ENCODE peak calls at places on chromosomes 13 and 19, in eight cellular contexts. M, Y, Q, A, B, K, H and U are unnamed samples.
A peak's percentile ranks its signal among the peaks of the same experiment; 100 is the strongest.

GRCh38 chr19:3285647-3286176 is 61.3 kb downstream of the CELF5 start:
- DNase-seq in M (no peak), Y (peak; percentile 67), Q (peak; percentile 57), A (no peak), B (no peak), K (peak; percentile 31), H (no peak), U (peak; percentile 41)

GRCh38 chr13:36453518-36453917 is 21.2 kb downstream of the CCNA1 start:
- DNase-seq in M (peak; percentile 45), Y (no peak), Q (no peak), A (no peak), B (peak; percentile 15), K (no peak), H (peak; percentile 50), U (peak; percentile 55)

GRCh38 chr19:14435320-14436050 is 2.4 kb downstream of the PKN1 start:
- DNase-seq in M (no peak), Y (no peak), Q (no peak), A (no peak), B (no peak), K (no peak), H (no peak), U (no peak)

GRCh38 chr13:50712469-50712868 is 131.0 kb downstream of the DLEU7 start:
- DNase-seq in M (no peak), Y (no peak), Q (no peak), A (no peak), B (no peak), K (no peak), H (no peak), U (no peak)

GRCh38 chr19:46755853-46756543 is 9.7 kb upstream of the STRN4 start:
- DNase-seq in M (no peak), Y (no peak), Q (no peak), A (no peak), B (no peak), K (no peak), H (no peak), U (no peak)

GRCh38 chr13:108769213-108770070 is 140.0 kb downstream of the MYO16 start:
- DNase-seq in M (no peak), Y (no peak), Q (no peak), A (no peak), B (peak; percentile 75), K (no peak), H (no peak), U (peak; percentile 37)

GRCh38 chr13:44142911-44143665 is 230.5 kb upstream of the SERP2 start:
- DNase-seq in M (no peak), Y (no peak), Q (no peak), A (no peak), B (peak; percentile 68), K (no peak), H (no peak), U (peak; percentile 26)

GRCh38 chr13:19658192-19658591 is 24.7 kb downstream of the MPHOSPH8 start:
- DNase-seq in M (no peak), Y (no peak), Q (no peak), A (no peak), B (no peak), K (no peak), H (no peak), U (no peak)

GRCh38 chr13:44435142-44435982 is 61.7 kb downstream of the SERP2 start:
- DNase-seq in M (peak; percentile 99), Y (peak; percentile 79), Q (peak; percentile 87), A (peak; percentile 83), B (peak; percentile 93), K (peak; percentile 78), H (peak; percentile 98), U (peak; percentile 99)

GRCh38 chr13:30766234-30766633 is 30.9 kb downstream of the ALOX5AP start:
- DNase-seq in M (no peak), Y (no peak), Q (no peak), A (no peak), B (no peak), K (no peak), H (no peak), U (no peak)

GRCh38 chr19:5961969-5962945 is 15.7 kb downstream of the RANBP3 start:
- DNase-seq in M (no peak), Y (peak; percentile 29), Q (peak; percentile 63), A (peak; percentile 22), B (peak; percentile 74), K (peak; percentile 31), H (peak; percentile 78), U (peak; percentile 39)

GRCh38 chr13:46489586-46490023 is 63.4 kb upstream of the LRCH1 start:
- DNase-seq in M (peak; percentile 18), Y (no peak), Q (no peak), A (no peak), B (peak; percentile 73), K (no peak), H (no peak), U (peak; percentile 71)

GRCh38 chr13:64090311-64090710 is 2674.7 kb upstream of the PCDH20 start:
- DNase-seq in M (no peak), Y (no peak), Q (no peak), A (no peak), B (no peak), K (no peak), H (no peak), U (no peak)

GRCh38 chr13:93861818-93862217 is 617.7 kb downstream of the DCT start:
- DNase-seq in M (no peak), Y (no peak), Q (no peak), A (no peak), B (no peak), K (no peak), H (no peak), U (peak; percentile 72)

GRCh38 chr19:40778865-40779284 is 828 bp downstream of the RAB4B start:
- DNase-seq in M (no peak), Y (no peak), Q (no peak), A (no peak), B (no peak), K (no peak), H (no peak), U (no peak)

GRCh38 chr13:97275775-97276501 is 53.8 kb downstream of the MBNL2 start:
- DNase-seq in M (no peak), Y (no peak), Q (no peak), A (no peak), B (no peak), K (no peak), H (no peak), U (no peak)